ENCODE peak calls at places on chromosome 3, in nine cellular contexts. W is BJ; C is AG09309; X is IMR-90; S is CD4-positive, alpha-beta T cell; M is fibroblast of pulmonary artery; E is psoas muscle; T is B cell; H is sigmoid colon. J is an unnamed sample.

GRCh38 chr3:99562138-99562537 is 76.3 kb upstream of the COL8A1 start:
- DNase-seq in W (no peak), C (no peak), X (peak), S (no peak), M (peak), E (no peak), T (no peak), H (no peak), J (no peak)

GRCh38 chr3:188031106-188031505 is 122.9 kb upstream of the LPP start:
- DNase-seq in W (no peak), C (no peak), X (no peak), S (no peak), M (no peak), E (no peak), T (no peak), H (no peak), J (no peak)

GRCh38 chr3:115254492-115255196 is 107.6 kb upstream of the ZBTB20 start:
- DNase-seq in W (no peak), C (no peak), X (no peak), S (no peak), M (no peak), E (no peak), T (no peak), H (peak), J (no peak)

GRCh38 chr3:158672293-158673176 is at the start of gene LXN:
- DNase-seq in W (peak), C (no peak), X (peak), S (peak), M (peak), E (peak), T (peak), H (peak), J (peak)

GRCh38 chr3:184583345-184584000 is 21.9 kb downstream of the EPHB3 start:
- DNase-seq in W (no peak), C (no peak), X (no peak), S (no peak), M (no peak), E (peak), T (no peak), H (no peak), J (no peak)

GRCh38 chr3:167657684-167658225 is 4.0 kb upstream of the WDR49 start:
- DNase-seq in W (no peak), C (no peak), X (no peak), S (no peak), M (no peak), E (no peak), T (no peak), H (no peak), J (no peak)

GRCh38 chr3:33645060-33645841 is 72.8 kb downstream of the CLASP2 start:
- DNase-seq in W (no peak), C (no peak), X (peak), S (peak), M (peak), E (no peak), T (no peak), H (no peak), J (no peak)

GRCh38 chr3:117104381-117104780 is 394.8 kb downstream of the TUSC7 start:
- DNase-seq in W (no peak), C (no peak), X (no peak), S (no peak), M (no peak), E (no peak), T (no peak), H (no peak), J (no peak)

GRCh38 chr3:112653209-112653871 is 12.4 kb upstream of the CCDC80 start:
- DNase-seq in W (peak), C (peak), X (peak), S (no peak), M (peak), E (no peak), T (no peak), H (peak), J (no peak)

GRCh38 chr3:98906230-98906629 is 4.7 kb upstream of the DCBLD2 start:
- DNase-seq in W (peak), C (peak), X (peak), S (no peak), M (peak), E (no peak), T (no peak), H (no peak), J (no peak)

GRCh38 chr3:142586803-142587406 is 8.4 kb upstream of the ATR start:
- DNase-seq in W (no peak), C (peak), X (peak), S (no peak), M (peak), E (no peak), T (no peak), H (no peak), J (no peak)

GRCh38 chr3:146974001-146974400 is 368.9 kb upstream of the PLSCR5 start:
- DNase-seq in W (no peak), C (no peak), X (no peak), S (no peak), M (no peak), E (no peak), T (no peak), H (no peak), J (no peak)

GRCh38 chr3:132189601-132190000 is 127.6 kb upstream of the ACP3 start:
- DNase-seq in W (no peak), C (no peak), X (no peak), S (no peak), M (no peak), E (no peak), T (no peak), H (no peak), J (no peak)

GRCh38 chr3:55180936-55181535 is 253.2 kb upstream of the LRTM1 start:
- DNase-seq in W (no peak), C (no peak), X (no peak), S (no peak), M (peak), E (no peak), T (no peak), H (no peak), J (peak)

GRCh38 chr3:134536760-134537159 is 50.9 kb downstream of the CEP63 start:
- DNase-seq in W (no peak), C (no peak), X (no peak), S (no peak), M (no peak), E (no peak), T (no peak), H (no peak), J (no peak)
- TF ChIP-seq CTCF in W (no peak), C (no peak), X (no peak), S (no peak), M (no peak), E (no peak), T (no peak), H (no peak), J (no peak)

GRCh38 chr3:44913868-44914468 is 39.6 kb downstream of the TGM4 start:
- DNase-seq in W (no peak), C (no peak), X (peak), S (peak), M (peak), E (peak), T (peak), H (no peak), J (peak)
- TF ChIP-seq CTCF in W (peak), C (peak), X (peak), S (peak), M (peak), E (peak), T (peak), H (peak), J (peak)

GRCh38 chr3:37666618-37667017 is 195.1 kb upstream of the CTDSPL start:
- DNase-seq in W (no peak), C (no peak), X (no peak), S (no peak), M (no peak), E (no peak), T (no peak), H (no peak), J (no peak)
- TF ChIP-seq CTCF in W (no peak), C (no peak), X (no peak), S (no peak), M (no peak), E (no peak), T (no peak), H (no peak), J (no peak)

GRCh38 chr3:169573129-169573528 is 90.4 kb downstream of the MECOM start:
- DNase-seq in W (no peak), C (no peak), X (no peak), S (no peak), M (peak), E (no peak), T (no peak), H (no peak), J (no peak)
- TF ChIP-seq CTCF in W (no peak), C (no peak), X (peak), S (no peak), M (peak), E (no peak), T (no peak), H (no peak), J (no peak)

DNA sequence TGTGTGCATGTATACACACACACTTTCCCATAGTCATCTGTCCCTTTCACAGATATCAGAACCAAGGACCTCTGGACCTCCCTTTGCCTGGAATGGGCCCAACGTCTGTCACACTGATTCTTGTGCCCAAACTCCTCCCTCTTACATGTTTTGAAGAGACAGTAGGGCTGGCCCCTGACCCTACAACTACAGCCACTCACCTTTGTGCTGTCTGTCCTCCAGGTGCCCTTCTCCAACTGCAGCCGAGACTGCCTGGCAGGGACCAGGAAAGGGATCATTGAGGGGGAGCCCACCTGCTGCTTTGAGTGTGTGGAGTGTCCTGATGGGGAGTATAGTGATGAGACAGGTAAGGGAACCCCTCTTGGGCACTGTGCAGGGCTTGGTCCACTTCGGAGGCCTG is 43.2 kb upstream of the CSTA start:
- DNase-seq in W (no peak), C (no peak), X (no peak), S (no peak), M (no peak), E (no peak), T (no peak), H (no peak), J (no peak)
- TF ChIP-seq CTCF in W (no peak), C (no peak), X (no peak), S (no peak), M (no peak), E (no peak), T (no peak), H (no peak), J (no peak)

GRCh38 chr3:40848411-40848810 is 323.7 kb downstream of the ZNF621 start:
- DNase-seq in W (no peak), C (no peak), X (no peak), S (no peak), M (no peak), E (no peak), T (no peak), H (no peak), J (no peak)

GRCh38 chr3:40845447-40845846 is 320.7 kb downstream of the ZNF621 start:
- DNase-seq in W (no peak), C (no peak), X (no peak), S (no peak), M (no peak), E (no peak), T (no peak), H (no peak), J (no peak)

GRCh38 chr3:40846466-40846865 is 321.7 kb downstream of the ZNF621 start:
- DNase-seq in W (no peak), C (no peak), X (no peak), S (no peak), M (no peak), E (no peak), T (no peak), H (no peak), J (no peak)

GRCh38 chr3:40845916-40846315 is 321.2 kb downstream of the ZNF621 start:
- DNase-seq in W (no peak), C (no peak), X (no peak), S (no peak), M (no peak), E (no peak), T (no peak), H (no peak), J (no peak)

GRCh38 chr3:40847571-40847992 is 322.8 kb downstream of the ZNF621 start:
- DNase-seq in W (no peak), C (no peak), X (no peak), S (no peak), M (peak), E (no peak), T (no peak), H (no peak), J (no peak)
- TF ChIP-seq CTCF in W (no peak), C (no peak), X (no peak), S (no peak), M (peak), E (no peak), T (no peak), H (no peak), J (no peak)

GRCh38 chr3:120244834-120245225 is 40.2 kb downstream of the GPR156 start:
- DNase-seq in W (no peak), C (no peak), X (no peak), S (no peak), M (peak), E (no peak), T (no peak), H (no peak), J (no peak)
- TF ChIP-seq CTCF in W (no peak), C (no peak), X (no peak), S (no peak), M (no peak), E (no peak), T (no peak), H (no peak), J (no peak)

GRCh38 chr3:29011441-29011840 is 269.4 kb upstream of the RBMS3 start:
- DNase-seq in W (no peak), C (no peak), X (no peak), S (no peak), M (no peak), E (no peak), T (no peak), H (no peak), J (no peak)
- TF ChIP-seq CTCF in W (no peak), C (no peak), X (no peak), S (no peak), M (no peak), E (no peak), T (no peak), H (no peak), J (no peak)

GRCh38 chr3:138946554-138947302 is at the start of the genes FOXL2 and FOXL2NB:
- DNase-seq in W (no peak), C (no peak), X (peak), S (no peak), M (peak), E (no peak), T (peak), H (no peak), J (no peak)

GRCh38 chr3:138947303-138948121 is 495 bp downstream of the FOXL2NB start:
- DNase-seq in W (no peak), C (no peak), X (no peak), S (no peak), M (no peak), E (no peak), T (no peak), H (no peak), J (no peak)

GRCh38 chr3:138944136-138944658 is 2.7 kb downstream of the FOXL2 start:
- DNase-seq in W (no peak), C (no peak), X (no peak), S (no peak), M (no peak), E (no peak), T (peak), H (no peak), J (no peak)

GRCh38 chr3:138944842-138945645 is 1.9 kb downstream of the FOXL2 start:
- DNase-seq in W (no peak), C (no peak), X (no peak), S (no peak), M (no peak), E (no peak), T (peak), H (no peak), J (peak)

DNA sequence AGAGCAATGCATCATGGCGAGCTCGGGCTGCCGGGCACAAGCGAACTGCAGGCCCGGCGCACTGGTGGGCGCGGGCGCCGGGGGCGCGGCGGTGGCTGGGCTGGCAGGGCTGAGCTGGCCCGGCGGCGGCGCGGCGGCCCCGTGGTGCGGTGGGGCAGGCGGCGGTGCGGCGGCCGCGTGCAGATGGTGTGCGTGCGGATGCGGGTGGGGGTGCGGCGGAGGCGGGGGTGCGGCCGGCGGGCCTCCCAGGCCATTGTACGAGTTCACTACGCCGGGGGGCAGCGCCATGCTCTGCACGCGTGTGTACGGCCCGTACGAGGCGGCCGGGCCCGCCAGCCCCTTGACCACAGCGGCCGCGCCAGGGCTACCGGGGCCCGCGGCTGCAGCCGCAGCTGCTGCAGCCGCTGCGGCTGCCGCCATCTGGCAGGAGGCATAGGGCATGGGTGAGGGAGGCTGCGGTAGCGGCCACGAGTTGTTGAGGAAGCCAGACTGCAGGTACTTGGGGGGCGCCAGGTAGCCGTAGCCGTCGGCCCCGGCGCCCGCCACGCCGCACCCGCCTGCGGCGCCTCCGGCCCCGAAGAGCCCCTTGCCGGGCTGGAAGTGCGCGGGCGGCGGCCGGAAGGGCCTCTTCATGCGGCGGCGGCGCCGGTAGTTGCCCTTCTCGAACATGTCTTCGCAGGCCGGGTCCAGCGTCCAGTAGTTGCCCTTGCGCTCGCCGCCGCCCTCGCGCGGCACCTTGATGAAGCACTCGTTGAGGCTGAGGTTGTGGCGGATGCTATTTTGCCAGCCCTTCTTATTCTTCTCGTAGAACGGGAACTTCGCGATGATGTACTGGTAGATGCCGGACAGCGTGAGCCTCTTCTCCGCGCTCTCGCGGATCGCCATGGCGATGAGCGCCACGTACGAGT is 1.0 kb downstream of the FOXL2 start:
- DNase-seq in W (no peak), C (no peak), X (peak), S (no peak), M (peak), E (no peak), T (peak), H (no peak), J (peak)
- TF ChIP-seq CTCF in W (peak), C (peak), X (peak), S (no peak), M (peak), E (peak), T (no peak), H (no peak), J (no peak)

GRCh38 chr3:38396861-38397260 is 50.3 kb downstream of the XYLB start:
- DNase-seq in W (no peak), C (no peak), X (no peak), S (no peak), M (no peak), E (no peak), T (no peak), H (no peak), J (no peak)

GRCh38 chr3:38396239-38396638 is 49.7 kb downstream of the XYLB start:
- DNase-seq in W (no peak), C (no peak), X (no peak), S (no peak), M (no peak), E (no peak), T (no peak), H (no peak), J (no peak)

GRCh38 chr3:38401563-38401962 is 52.1 kb upstream of the ACVR2B start:
- DNase-seq in W (no peak), C (no peak), X (no peak), S (no peak), M (no peak), E (no peak), T (no peak), H (no peak), J (no peak)

GRCh38 chr3:38392604-38393163 is 46.1 kb downstream of the XYLB start:
- DNase-seq in W (no peak), C (no peak), X (no peak), S (no peak), M (no peak), E (no peak), T (no peak), H (no peak), J (no peak)

GRCh38 chr3:38397320-38397719 is 50.7 kb downstream of the XYLB start:
- DNase-seq in W (no peak), C (no peak), X (peak), S (no peak), M (peak), E (no peak), T (no peak), H (no peak), J (no peak)
- TF ChIP-seq CTCF in W (no peak), C (no peak), X (no peak), S (no peak), M (no peak), E (no peak), T (no peak), H (no peak), J (no peak)